ENCODE peak calls at places on chromosomes 6 and 20, in ten cellular contexts. L is ovary, Y is body of pancreas, U is uterus, K is neural progenitor cell, T is upper lobe of right lung, V is endodermal cell, B is heart right ventricle, M is stomach, R is tibial nerve. X is an unnamed sample.

GRCh38 chr6:154429711-154430110 is 73.1 kb upstream of the IPCEF1 start:
- DNase-seq in L (no peak), Y (no peak), U (no peak), K (no peak), T (no peak), V (no peak), B (no peak), M (no peak), R (no peak), X (no peak)

GRCh38 chr20:8132632-8133587 is 844 bp downstream of the PLCB1 start:
- DNase-seq in L (peak; percentile 16), Y (peak; percentile 69), U (peak; percentile 47), K (peak; percentile 44), T (peak; percentile 73), V (peak; percentile 66), B (peak; percentile 57), M (peak; percentile 46), R (peak; percentile 29), X (no peak)

GRCh38 chr20:8663424-8663823 is 405.5 kb upstream of the PLCB4 start:
- DNase-seq in L (no peak), Y (no peak), U (no peak), K (no peak), T (no peak), V (no peak), B (no peak), M (no peak), R (no peak), X (no peak)

GRCh38 chr6:3805448-3806123 is 43.6 kb upstream of the FAM50B start:
- DNase-seq in L (no peak), Y (no peak), U (no peak), K (no peak), T (no peak), V (no peak), B (no peak), M (no peak), R (no peak), X (peak; percentile 77)

GRCh38 chr6:152206072-152206818 is 398.8 kb downstream of the ESR1 start:
- DNase-seq in L (no peak), Y (peak; percentile 62), U (peak; percentile 72), K (peak; percentile 57), T (no peak), V (peak; percentile 82), B (peak; percentile 30), M (peak; percentile 29), R (peak; percentile 16), X (peak; percentile 15)

GRCh38 chr6:15464211-15464725 is 198.6 kb downstream of the DTNBP1 start:
- DNase-seq in L (no peak), Y (peak; percentile 56), U (no peak), K (peak; percentile 55), T (no peak), V (peak; percentile 83), B (peak; percentile 24), M (peak; percentile 55), R (peak; percentile 36), X (peak; percentile 40)

GRCh38 chr6:154164397-154164796 is 125.4 kb downstream of the OPRM1 start:
- DNase-seq in L (peak; percentile 83), Y (no peak), U (peak; percentile 69), K (no peak), T (no peak), V (no peak), B (no peak), M (no peak), R (peak; percentile 72), X (no peak)

GRCh38 chr6:126147416-126147815 is 161.1 kb downstream of the TRMT11 start:
- DNase-seq in L (no peak), Y (no peak), U (no peak), K (peak; percentile 49), T (no peak), V (no peak), B (no peak), M (no peak), R (no peak), X (no peak)

GRCh38 chr20:63042448-63043071 is 35.8 kb upstream of the BHLHE23 start:
- DNase-seq in L (no peak), Y (no peak), U (no peak), K (no peak), T (no peak), V (no peak), B (no peak), M (no peak), R (no peak), X (no peak)

GRCh38 chr6:56902551-56903464 is 52.1 kb upstream of the BEND6 start:
- DNase-seq in L (peak; percentile 37), Y (no peak), U (peak; percentile 59), K (peak; percentile 33), T (no peak), V (peak; percentile 56), B (no peak), M (no peak), R (no peak), X (peak; percentile 22)

GRCh38 chr6:167118006-167118405 is 4.9 kb upstream of the CCR6 start:
- DNase-seq in L (no peak), Y (no peak), U (no peak), K (no peak), T (no peak), V (no peak), B (no peak), M (no peak), R (no peak), X (no peak)

DNA sequence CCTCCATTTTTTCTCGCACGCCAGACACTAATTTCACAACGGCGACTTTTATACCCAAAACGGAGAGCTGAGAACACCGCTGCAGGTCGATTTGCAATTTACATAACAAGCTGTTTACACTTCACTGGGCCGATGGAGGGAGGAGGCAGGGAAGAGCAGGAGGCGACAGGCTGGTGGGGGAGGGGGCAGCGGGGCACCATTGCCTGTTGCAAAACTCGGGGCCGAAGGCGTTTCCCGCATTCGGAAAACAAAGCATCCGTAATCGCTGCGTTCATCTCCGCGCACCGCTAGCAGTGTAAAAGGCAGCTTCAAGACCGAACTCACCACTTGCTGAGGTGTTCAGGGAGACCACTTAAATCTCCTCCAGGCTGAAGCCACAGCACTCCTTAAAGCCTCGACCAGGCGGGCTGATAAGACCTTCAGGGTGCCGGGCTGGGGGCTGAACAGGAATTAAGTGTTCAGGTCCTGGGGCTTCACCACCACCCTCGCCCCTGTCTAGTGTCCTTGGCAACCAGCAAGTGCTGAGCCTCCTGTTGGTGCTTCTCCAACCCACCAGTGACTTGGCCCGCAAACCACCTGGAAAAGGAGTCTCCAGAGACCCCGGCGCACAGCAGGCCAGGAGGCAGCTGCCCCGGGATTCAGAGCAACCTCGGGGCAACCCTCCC is 2.0 kb upstream of the FOXC1 start:
- DNase-seq in L (no peak), Y (no peak), U (no peak), K (peak; percentile 88), T (no peak), V (peak; percentile 95), B (no peak), M (no peak), R (no peak), X (no peak)
- H3K4me3 ChIP-seq in L (no peak overlapping the region), Y (no peak overlapping the region), U (no peak overlapping the region), K (peak overlapping the region; percentile 38), T (no peak overlapping the region), V (peak overlapping the region; percentile 81), B (no peak overlapping the region), M (peak overlapping the region; percentile 16), R (peak overlapping the region; percentile 81), X (no peak overlapping the region)

GRCh38 chr6:138500867-138501446 is 1.7 kb upstream of the NHSL1 start:
- DNase-seq in L (no peak), Y (no peak), U (no peak), K (no peak), T (no peak), V (no peak), B (no peak), M (no peak), R (no peak), X (peak; percentile 67)

GRCh38 chr6:138504764-138505689 is 5.7 kb upstream of the NHSL1 start:
- DNase-seq in L (no peak), Y (no peak), U (no peak), K (no peak), T (no peak), V (peak; percentile 27), B (no peak), M (no peak), R (no peak), X (peak; percentile 68)

GRCh38 chr6:138500045-138500665 is 861 bp upstream of the NHSL1 start:
- DNase-seq in L (no peak), Y (no peak), U (no peak), K (no peak), T (no peak), V (no peak), B (no peak), M (no peak), R (no peak), X (peak; percentile 76)

GRCh38 chr6:138503881-138504680 is 4.8 kb upstream of the NHSL1 start:
- DNase-seq in L (no peak), Y (no peak), U (no peak), K (no peak), T (no peak), V (no peak), B (no peak), M (no peak), R (no peak), X (peak; percentile 93)

DNA sequence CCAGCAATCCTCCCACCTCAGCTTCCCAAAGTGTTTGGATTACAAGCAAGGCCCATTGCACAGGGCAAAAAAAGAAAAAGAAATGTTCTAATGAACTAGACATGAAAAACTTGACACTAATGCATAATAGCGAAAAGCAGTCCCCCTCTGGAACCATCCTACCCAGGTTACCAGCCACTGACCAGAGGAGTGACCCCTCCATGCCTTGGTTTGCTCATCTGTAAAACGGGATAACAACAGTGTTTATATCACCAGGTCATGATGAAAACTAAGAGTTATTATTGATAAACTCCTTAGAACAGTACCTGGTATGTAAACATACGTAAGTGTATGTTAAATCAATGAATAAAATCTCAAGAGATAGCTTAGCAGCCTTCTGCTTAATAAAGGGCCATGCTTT is 3.3 kb upstream of the NHSL1 start:
- DNase-seq in L (no peak), Y (no peak), U (no peak), K (no peak), T (no peak), V (no peak), B (no peak), M (no peak), R (no peak), X (no peak)
- H3K4me1 ChIP-seq in L (no peaks in the 10 kb centered on the region), Y (peaks cover 74% of the 10 kb centered on the region), U (no peaks in the 10 kb centered on the region), K (peaks cover 46% of the 10 kb centered on the region), T (peaks cover 10% of the 10 kb centered on the region), V (peaks cover 4% of the 10 kb centered on the region), B (no peaks in the 10 kb centered on the region), M (peaks cover 38% of the 10 kb centered on the region), R (no peaks in the 10 kb centered on the region), X (peaks cover 4% of the 10 kb centered on the region)

GRCh38 chr20:41497186-41497895 is 120.8 kb downstream of the CHD6 start:
- DNase-seq in L (no peak), Y (no peak), U (no peak), K (no peak), T (no peak), V (no peak), B (no peak), M (no peak), R (no peak), X (no peak)
- H3K36me3 ChIP-seq in L (no peaks in the 10 kb centered on the region), Y (no peaks in the 10 kb centered on the region), U (no peaks in the 10 kb centered on the region), K (no peaks in the 10 kb centered on the region), T (peaks cover 38% of the 10 kb centered on the region), V (peaks cover 55% of the 10 kb centered on the region), B (peaks cover 64% of the 10 kb centered on the region), M (peaks cover 49% of the 10 kb centered on the region), R (peaks cover 5% of the 10 kb centered on the region), X (peaks cover 2% of the 10 kb centered on the region)

DNA sequence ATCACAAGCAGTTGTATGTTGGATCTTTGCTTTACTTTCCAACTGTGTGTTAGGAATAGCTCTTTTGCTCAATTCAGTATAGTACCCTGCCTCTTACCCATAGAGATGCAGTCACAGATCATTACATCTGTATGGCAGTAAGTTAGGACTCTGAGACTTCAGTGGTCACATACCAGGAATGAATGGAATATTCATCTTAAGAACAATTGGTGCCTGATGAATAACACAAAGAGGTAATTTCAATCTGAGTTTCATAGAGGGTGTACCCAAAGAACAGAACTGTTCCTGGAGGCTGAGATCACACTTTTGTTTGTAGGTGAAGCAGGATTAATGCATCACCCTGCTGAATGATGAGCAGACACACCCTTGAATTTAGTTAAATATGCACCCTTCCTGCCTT is 28.7 kb upstream of the KIF13A start:
- DNase-seq in L (no peak), Y (no peak), U (no peak), K (no peak), T (no peak), V (peak; percentile 3), B (no peak), M (no peak), R (no peak), X (no peak)
- H3K4me3 ChIP-seq in L (no peak overlapping the region), Y (no peak overlapping the region), U (no peak overlapping the region), K (no peak overlapping the region), T (no peak overlapping the region), V (no peak overlapping the region), B (no peak overlapping the region), M (no peak overlapping the region), R (no peak overlapping the region), X (no peak overlapping the region)